ENCODE peak calls at places on chromosomes 16 and 17, in seven cellular contexts. One of them, this sample, is unnamed.

GRCh38 chr17:6413073-6413472 is 21.8 kb downstream of the AIPL1 start:
- DNase-seq in body of pancreas: no peak
- DNase-seq in GM06990: no peak
- DNase-seq in AG04449: no peak
- DNase-seq in stomach: no peak
- DNase-seq in CD4-positive, alpha-beta T cell: no peak
- DNase-seq in testis: no peak
- DNase-seq in this sample: no peak

GRCh38 chr17:41967141-41967920 is 736 bp downstream of the CNP start:
- DNase-seq in AG04449: no peak
- DNase-seq in stomach: no peak
- DNase-seq in CD4-positive, alpha-beta T cell: peak; percentile 23
- DNase-seq in GM06990: no peak
- DNase-seq in body of pancreas: peak; percentile 42
- DNase-seq in testis: peak; percentile 76
- DNase-seq in this sample: peak; percentile 55

GRCh38 chr17:46135126-46135812 is 58.0 kb downstream of the KANSL1 start:
- DNase-seq in testis: no peak
- DNase-seq in CD4-positive, alpha-beta T cell: no peak
- DNase-seq in AG04449: no peak
- DNase-seq in GM06990: no peak
- DNase-seq in body of pancreas: no peak
- DNase-seq in stomach: no peak
- DNase-seq in this sample: no peak

GRCh38 chr17:78159575-78160158 is 8.7 kb upstream of the SYNGR2 start:
- DNase-seq in GM06990: no peak
- DNase-seq in stomach: no peak
- DNase-seq in CD4-positive, alpha-beta T cell: no peak
- DNase-seq in AG04449: no peak
- DNase-seq in testis: no peak
- DNase-seq in body of pancreas: no peak
- DNase-seq in this sample: no peak

GRCh38 chr17:7220593-7221280 is 999 bp downstream of the ACADVL start:
- DNase-seq in GM06990: peak; percentile 47
- DNase-seq in testis: peak; percentile 71
- DNase-seq in stomach: peak; percentile 70
- DNase-seq in CD4-positive, alpha-beta T cell: peak; percentile 56
- DNase-seq in body of pancreas: peak; percentile 81
- DNase-seq in AG04449: no peak
- DNase-seq in this sample: peak; percentile 63

GRCh38 chr17:56976941-56977570 is 875 bp upstream of the SCPEP1 start:
- DNase-seq in body of pancreas: no peak
- DNase-seq in GM06990: no peak
- DNase-seq in stomach: no peak
- DNase-seq in CD4-positive, alpha-beta T cell: no peak
- DNase-seq in testis: no peak
- DNase-seq in AG04449: no peak
- DNase-seq in this sample: no peak

GRCh38 chr17:4666296-4666695 is 24.8 kb upstream of the ALOX15 start:
- DNase-seq in testis: no peak
- DNase-seq in body of pancreas: no peak
- DNase-seq in stomach: no peak
- DNase-seq in GM06990: no peak
- DNase-seq in CD4-positive, alpha-beta T cell: no peak
- DNase-seq in AG04449: no peak
- DNase-seq in this sample: no peak

GRCh38 chr16:88298166-88298881 is 84.4 kb upstream of the ZNF469 start:
- DNase-seq in CD4-positive, alpha-beta T cell: no peak
- DNase-seq in body of pancreas: no peak
- DNase-seq in GM06990: no peak
- DNase-seq in stomach: no peak
- DNase-seq in testis: peak; percentile 73
- DNase-seq in AG04449: no peak
- DNase-seq in this sample: no peak

GRCh38 chr16:4369006-4369766 is 2.5 kb upstream of the VASN start:
- DNase-seq in testis: no peak
- DNase-seq in GM06990: no peak
- DNase-seq in stomach: no peak
- DNase-seq in body of pancreas: no peak
- DNase-seq in AG04449: no peak
- DNase-seq in CD4-positive, alpha-beta T cell: no peak
- DNase-seq in this sample: no peak

GRCh38 chr16:10728488-10728887 is 15.2 kb upstream of the NUBP1 start:
- DNase-seq in GM06990: no peak
- DNase-seq in CD4-positive, alpha-beta T cell: no peak
- DNase-seq in body of pancreas: no peak
- DNase-seq in testis: no peak
- DNase-seq in AG04449: no peak
- DNase-seq in stomach: no peak
- DNase-seq in this sample: no peak

GRCh38 chr16:64893386-64893785 is 228.5 kb downstream of the CDH11 start:
- DNase-seq in AG04449: no peak
- DNase-seq in body of pancreas: no peak
- DNase-seq in stomach: no peak
- DNase-seq in CD4-positive, alpha-beta T cell: no peak
- DNase-seq in testis: no peak
- DNase-seq in GM06990: no peak
- DNase-seq in this sample: no peak

GRCh38 chr17:79905832-79906231 is 66.6 kb upstream of the CBX4 start:
- DNase-seq in AG04449: no peak
- DNase-seq in body of pancreas: no peak
- DNase-seq in testis: no peak
- DNase-seq in stomach: no peak
- DNase-seq in CD4-positive, alpha-beta T cell: no peak
- DNase-seq in GM06990: no peak
- DNase-seq in this sample: no peak
- TF ChIP-seq CTCF in AG04449: no peak
- TF ChIP-seq CTCF in body of pancreas: no peak
- TF ChIP-seq CTCF in testis: no peak
- TF ChIP-seq CTCF in stomach: no peak
- TF ChIP-seq CTCF in CD4-positive, alpha-beta T cell: no peak
- TF ChIP-seq CTCF in GM06990: no peak
- TF ChIP-seq CTCF in this sample: peak; percentile 48

GRCh38 chr17:64423881-64424280 is 25.0 kb upstream of the MILR1 start:
- DNase-seq in GM06990: no peak
- DNase-seq in AG04449: no peak
- DNase-seq in testis: no peak
- DNase-seq in stomach: no peak
- DNase-seq in body of pancreas: no peak
- DNase-seq in CD4-positive, alpha-beta T cell: no peak
- DNase-seq in this sample: no peak

GRCh38 chr17:64424318-64424717 is 24.6 kb upstream of the MILR1 start:
- DNase-seq in AG04449: no peak
- DNase-seq in stomach: no peak
- DNase-seq in GM06990: no peak
- DNase-seq in testis: no peak
- DNase-seq in body of pancreas: no peak
- DNase-seq in CD4-positive, alpha-beta T cell: no peak
- DNase-seq in this sample: no peak

GRCh38 chr17:64413505-64413904 is 22.8 kb upstream of the PECAM1 start:
- DNase-seq in testis: no peak
- DNase-seq in AG04449: no peak
- DNase-seq in stomach: no peak
- DNase-seq in body of pancreas: no peak
- DNase-seq in CD4-positive, alpha-beta T cell: no peak
- DNase-seq in GM06990: no peak
- DNase-seq in this sample: no peak

GRCh38 chr17:64420143-64420670 is 28.7 kb upstream of the MILR1 start:
- DNase-seq in body of pancreas: peak; percentile 52
- DNase-seq in CD4-positive, alpha-beta T cell: no peak
- DNase-seq in testis: no peak
- DNase-seq in GM06990: no peak
- DNase-seq in stomach: no peak
- DNase-seq in AG04449: peak; percentile 45
- DNase-seq in this sample: peak; percentile 42

DNA sequence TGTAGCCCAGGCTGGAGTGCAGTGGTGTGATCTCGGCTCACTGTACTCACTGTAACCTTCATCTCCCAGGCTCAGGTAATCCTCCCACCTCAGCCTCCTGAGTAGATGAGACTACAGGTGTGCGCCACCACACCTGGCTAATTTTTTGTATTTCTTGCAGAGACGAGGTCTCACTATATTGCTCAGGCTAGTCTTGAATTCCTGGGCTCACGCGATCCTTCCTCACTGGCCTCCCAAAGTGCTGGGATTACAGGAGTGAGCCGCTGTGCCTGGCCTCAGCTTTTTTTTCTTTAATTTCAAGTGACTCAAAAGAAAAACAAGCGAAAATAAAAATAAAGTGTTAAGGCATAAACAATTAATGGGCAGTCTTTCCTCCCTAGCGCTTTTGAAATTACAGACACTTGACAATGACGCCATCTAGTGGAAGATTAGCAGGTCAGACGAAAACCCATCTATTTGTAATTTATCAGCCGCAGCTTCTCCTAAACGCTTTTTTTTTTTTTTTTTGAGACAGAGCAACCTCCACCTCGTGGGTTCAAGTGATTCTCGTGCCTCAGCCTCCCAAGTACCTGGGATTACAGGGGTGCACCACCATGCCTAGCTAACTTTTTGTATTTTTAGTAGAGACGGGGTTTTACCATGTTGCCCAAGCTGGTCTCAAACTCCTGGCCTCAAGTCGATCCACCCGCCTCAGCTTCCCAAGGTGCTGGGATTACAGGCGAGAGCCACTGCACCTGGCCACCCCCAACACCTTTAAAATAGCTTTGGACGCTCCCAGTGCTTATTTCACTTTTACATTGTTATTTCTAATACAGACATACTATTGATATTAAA is 28.1 kb upstream of the PECAM1 start:
- DNase-seq in testis: peak; percentile 25
- DNase-seq in CD4-positive, alpha-beta T cell: no peak
- DNase-seq in GM06990: no peak
- DNase-seq in body of pancreas: peak; percentile 31
- DNase-seq in AG04449: peak; percentile 26
- DNase-seq in stomach: no peak
- DNase-seq in this sample: peak; percentile 31
- TF ChIP-seq CTCF in testis: peak; percentile 72
- TF ChIP-seq CTCF in CD4-positive, alpha-beta T cell: peak; percentile 85
- TF ChIP-seq CTCF in GM06990: peak; percentile 57
- TF ChIP-seq CTCF in body of pancreas: peak; percentile 82
- TF ChIP-seq CTCF in AG04449: peak; percentile 56
- TF ChIP-seq CTCF in stomach: peak; percentile 61
- TF ChIP-seq CTCF in this sample: peak; percentile 79

GRCh38 chr17:81119223-81120148 is 45.8 kb upstream of the PVALEF start:
- DNase-seq in body of pancreas: peak; percentile 60
- DNase-seq in testis: peak; percentile 96
- DNase-seq in GM06990: peak; percentile 78
- DNase-seq in stomach: peak; percentile 89
- DNase-seq in AG04449: peak; percentile 59
- DNase-seq in CD4-positive, alpha-beta T cell: peak; percentile 61
- DNase-seq in this sample: peak; percentile 64
- TF ChIP-seq CTCF in body of pancreas: no peak
- TF ChIP-seq CTCF in testis: no peak
- TF ChIP-seq CTCF in GM06990: no peak
- TF ChIP-seq CTCF in stomach: no peak
- TF ChIP-seq CTCF in AG04449: no peak
- TF ChIP-seq CTCF in CD4-positive, alpha-beta T cell: no peak
- TF ChIP-seq CTCF in this sample: no peak

DNA sequence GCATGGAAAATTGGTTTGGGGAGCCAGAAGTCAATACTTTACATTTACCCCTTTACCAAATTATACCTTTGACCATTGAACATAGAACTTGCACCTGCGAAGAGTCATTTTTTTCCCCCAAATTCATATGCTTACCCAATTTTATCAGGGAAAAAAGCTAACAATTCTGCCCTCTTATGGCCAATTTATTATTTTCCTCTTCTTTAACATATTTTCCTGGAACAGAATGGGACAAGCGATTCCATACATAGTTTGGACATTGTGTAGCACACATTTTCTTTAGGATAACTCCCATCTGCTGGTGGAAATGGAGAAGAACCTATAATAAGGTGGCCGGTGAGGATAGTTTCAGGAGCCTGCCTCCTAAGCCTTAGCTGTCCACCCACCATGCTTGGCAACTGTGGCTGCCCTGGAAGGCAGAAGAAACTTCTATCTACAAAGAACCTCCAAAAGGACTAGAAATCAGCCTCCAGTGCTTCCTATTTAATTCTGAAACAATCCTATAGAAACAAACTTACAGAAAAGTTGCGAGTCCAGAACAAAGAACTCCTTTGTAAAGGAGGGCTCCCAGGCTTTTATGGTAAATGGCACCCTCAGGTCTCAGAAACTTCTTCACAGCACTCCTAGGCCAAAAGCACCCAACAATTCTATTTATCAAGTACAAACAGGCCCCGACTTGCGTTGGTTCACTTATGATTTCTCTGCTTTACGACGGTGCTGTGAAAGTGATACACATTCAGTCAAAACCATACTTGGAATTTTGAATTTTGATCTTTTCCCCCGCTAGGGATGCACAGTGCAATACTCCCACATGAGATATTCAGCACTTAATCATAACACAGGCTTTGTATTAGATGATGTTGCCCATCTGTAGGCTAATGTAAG is 64.1 kb upstream of the CACNG4 start:
- DNase-seq in CD4-positive, alpha-beta T cell: no peak
- DNase-seq in body of pancreas: no peak
- DNase-seq in AG04449: no peak
- DNase-seq in GM06990: no peak
- DNase-seq in stomach: no peak
- DNase-seq in testis: no peak
- DNase-seq in this sample: no peak
- TF ChIP-seq CTCF in CD4-positive, alpha-beta T cell: no peak
- TF ChIP-seq CTCF in body of pancreas: peak; percentile 48
- TF ChIP-seq CTCF in AG04449: peak; percentile 19
- TF ChIP-seq CTCF in GM06990: peak; percentile 30
- TF ChIP-seq CTCF in stomach: no peak
- TF ChIP-seq CTCF in testis: peak; percentile 50
- TF ChIP-seq CTCF in this sample: peak; percentile 49

DNA sequence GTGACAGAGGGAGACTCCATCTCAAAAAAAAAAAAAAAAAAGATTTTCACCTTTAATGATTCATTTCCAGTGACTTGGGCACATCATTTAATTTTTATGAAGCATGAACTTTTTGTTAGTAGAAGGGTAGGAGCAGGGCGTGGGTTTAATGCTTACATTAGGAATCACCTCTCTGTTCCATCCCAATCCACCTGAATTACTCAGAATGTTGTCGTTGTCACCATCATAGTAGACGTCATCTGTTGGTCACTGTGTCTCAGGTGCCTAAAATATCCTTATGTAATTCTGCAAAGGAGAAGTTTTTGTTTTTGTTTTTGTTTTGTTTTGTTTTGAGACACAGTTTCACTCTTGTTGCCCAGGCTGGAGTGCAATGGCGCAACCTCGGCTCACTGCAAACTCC is 38.3 kb upstream of the TEKT3 start:
- DNase-seq in body of pancreas: no peak
- DNase-seq in stomach: no peak
- DNase-seq in GM06990: no peak
- DNase-seq in testis: no peak
- DNase-seq in CD4-positive, alpha-beta T cell: no peak
- DNase-seq in AG04449: no peak
- DNase-seq in this sample: no peak
- TF ChIP-seq CTCF in body of pancreas: no peak
- TF ChIP-seq CTCF in stomach: no peak
- TF ChIP-seq CTCF in GM06990: no peak
- TF ChIP-seq CTCF in testis: no peak
- TF ChIP-seq CTCF in CD4-positive, alpha-beta T cell: no peak
- TF ChIP-seq CTCF in AG04449: no peak
- TF ChIP-seq CTCF in this sample: no peak

GRCh38 chr16:894841-895240 is 75.9 kb downstream of the LMF1 start:
- DNase-seq in testis: no peak
- DNase-seq in GM06990: no peak
- DNase-seq in AG04449: no peak
- DNase-seq in stomach: no peak
- DNase-seq in CD4-positive, alpha-beta T cell: no peak
- DNase-seq in body of pancreas: no peak
- DNase-seq in this sample: no peak
- TF ChIP-seq CTCF in testis: no peak
- TF ChIP-seq CTCF in GM06990: no peak
- TF ChIP-seq CTCF in AG04449: no peak
- TF ChIP-seq CTCF in stomach: no peak
- TF ChIP-seq CTCF in CD4-positive, alpha-beta T cell: no peak
- TF ChIP-seq CTCF in body of pancreas: no peak
- TF ChIP-seq CTCF in this sample: no peak